ENCODE peak calls at places on chromosomes 5 and 9, in four cellular contexts. X is H1, W is small intestine, F is cardiac muscle cell. U is an unnamed sample.

GRCh38 chr9:74107692-74108091 is 389.4 kb upstream of the RORB start:
- DNase-seq in F (no peak), W (no peak), X (no peak), U (no peak)

GRCh38 chr9:11973011-11973410 is 720.2 kb upstream of the TYRP1 start:
- DNase-seq in W (no peak), X (no peak), F (no peak), U (no peak)

GRCh38 chr5:72516916-72517315 is 9.7 kb upstream of the ZNF366 start:
- DNase-seq in F (no peak), X (no peak), W (no peak), U (no peak)

GRCh38 chr9:135789838-135790291 is 87.9 kb downstream of the KCNT1 start:
- DNase-seq in F (no peak), X (no peak), W (no peak), U (no peak)

GRCh38 chr9:108676344-108676743 is 179.4 kb downstream of the ACTL7B start:
- DNase-seq in W (peak; percentile 3), F (no peak), X (no peak), U (no peak)

GRCh38 chr5:38935437-38935836 is 89.6 kb downstream of the OSMR start:
- DNase-seq in F (no peak), W (no peak), X (no peak), U (no peak)

GRCh38 chr9:136694865-136695247 is 7.6 kb upstream of the AGPAT2 start:
- DNase-seq in X (no peak), F (no peak), W (no peak), U (no peak)

GRCh38 chr9:94675008-94675841 is 35.9 kb upstream of the FBP1 start:
- DNase-seq in F (peak; percentile 44), W (no peak), X (no peak), U (no peak)

GRCh38 chr5:127428748-127429147 is 88.7 kb upstream of the PRRC1 start:
- DNase-seq in W (peak; percentile 79), X (no peak), F (peak; percentile 68), U (no peak)

GRCh38 chr5:157283434-157283833 is 17.5 kb downstream of the CYFIP2 start:
- DNase-seq in W (no peak), F (no peak), X (no peak), U (no peak)

GRCh38 chr5:39518516-39518915 is 93.7 kb upstream of the DAB2 start:
- DNase-seq in X (no peak), F (peak; percentile 91), W (no peak), U (no peak)

GRCh38 chr9:87515588-87516221 is 18.0 kb downstream of the DAPK1 start:
- DNase-seq in X (no peak), F (no peak), W (no peak), U (no peak)

GRCh38 chr5:149358818-149359217 is 972 bp downstream of the PCYOX1L start:
- DNase-seq in F (no peak), W (no peak), X (no peak), U (no peak)

GRCh38 chr5:138792181-138792808 is 39.1 kb downstream of the CTNNA1 start:
- DNase-seq in X (no peak), F (no peak), W (no peak), U (no peak)

GRCh38 chr9:92729735-92730155 is 34.9 kb downstream of the BICD2 start:
- DNase-seq in F (no peak), W (no peak), X (no peak), U (no peak)

GRCh38 chr5:40717281-40717680 is 37.6 kb downstream of the PTGER4 start:
- DNase-seq in F (peak; percentile 66), X (no peak), W (peak; percentile 66), U (no peak)

GRCh38 chr9:70868661-70869652 is 252.5 kb downstream of the TRPM3 start:
- DNase-seq in W (peak; percentile 58), X (no peak), F (peak; percentile 92), U (no peak)

GRCh38 chr5:81749562-81750307 is 1.2 kb downstream of the SSBP2 start:
- DNase-seq in W (peak; percentile 9), F (peak; percentile 29), X (peak; percentile 80), U (peak; percentile 84)

GRCh38 chr5:89303033-89303480 is 420.1 kb upstream of the MEF2C start:
- DNase-seq in W (no peak), F (no peak), X (no peak), U (no peak)

GRCh38 chr9:105475302-105475701 is 27.5 kb downstream of the FSD1L start:
- DNase-seq in W (peak; percentile 24), F (peak; percentile 48), X (no peak), U (no peak)

GRCh38 chr9:7216004-7216821 is 458.4 kb downstream of the KDM4C start:
- DNase-seq in X (no peak), F (peak; percentile 89), W (no peak), U (no peak)

DNA sequence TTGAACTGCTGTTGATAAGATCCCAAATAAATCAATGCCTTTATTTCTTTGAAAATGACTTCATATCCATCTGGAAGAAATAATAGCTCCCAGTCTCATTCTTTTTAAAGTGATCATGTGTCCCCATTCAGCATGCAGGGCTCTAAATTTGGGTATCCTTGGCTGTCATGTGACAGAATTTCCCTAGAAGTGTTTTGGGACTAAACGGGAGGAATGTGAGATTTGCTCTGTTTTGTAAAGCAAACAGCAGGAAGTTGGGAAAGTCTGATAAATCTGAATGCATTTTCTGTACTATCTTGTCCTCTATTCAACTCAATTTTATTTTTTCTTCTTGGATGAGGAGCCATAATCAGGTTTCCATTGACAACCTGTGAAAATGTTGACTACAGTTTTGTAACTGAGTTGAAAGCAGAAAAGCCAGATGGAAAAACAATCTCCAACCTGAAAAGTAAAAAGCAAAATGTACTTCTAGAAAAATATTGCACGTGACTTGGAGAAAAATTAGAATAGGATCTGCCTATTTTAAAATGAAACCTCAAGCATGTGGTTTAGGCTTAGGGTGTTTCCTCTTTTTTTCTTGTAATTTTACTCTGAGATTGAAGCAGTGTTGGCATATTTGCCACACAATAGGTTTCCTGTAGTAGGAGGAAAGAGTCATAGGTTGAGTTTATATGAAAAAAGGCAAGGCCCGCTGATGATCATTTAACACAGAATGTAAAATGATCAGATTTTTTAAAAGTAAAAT is 76.2 kb upstream of the IL6ST start:
- DNase-seq in W (no peak), X (no peak), F (no peak), U (no peak)
- H3K4me3 ChIP-seq in W (no peak overlapping the region), X (no peak overlapping the region), F (no peak overlapping the region), U (no peak overlapping the region)

DNA sequence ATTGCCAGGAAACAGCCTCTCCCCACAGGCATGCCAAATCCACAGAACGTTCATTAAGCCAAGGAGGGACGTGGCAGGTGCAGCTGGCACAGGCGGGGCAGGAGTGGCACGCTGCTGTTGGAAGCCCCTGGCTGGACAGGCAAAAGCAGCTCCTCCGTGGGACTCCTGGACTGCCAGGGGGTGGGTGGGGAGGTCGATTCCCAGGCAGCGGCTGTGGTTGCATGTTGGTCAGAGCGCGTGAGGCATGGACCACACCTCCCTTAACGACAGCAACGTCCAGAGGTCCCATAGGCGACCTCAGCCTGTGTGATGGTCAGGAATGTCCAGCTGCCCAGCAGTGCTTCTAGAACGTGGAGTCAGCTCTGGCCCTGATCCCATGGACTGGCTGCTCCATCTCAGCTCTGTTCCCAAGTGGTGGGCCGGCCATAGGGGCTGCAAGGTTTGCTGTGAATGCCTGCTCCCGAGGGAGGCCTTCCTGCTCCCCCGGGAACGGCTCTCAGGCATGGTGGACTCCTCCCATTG is 6.9 kb downstream of the SLC6A19 start:
- DNase-seq in W (no peak), F (no peak), X (no peak), U (peak; percentile 7)
- H3K27me3 ChIP-seq in W (no peaks in the 10 kb centered on the region), F (no peaks in the 10 kb centered on the region), X (no peaks in the 10 kb centered on the region), U (no peaks in the 10 kb centered on the region)

DNA sequence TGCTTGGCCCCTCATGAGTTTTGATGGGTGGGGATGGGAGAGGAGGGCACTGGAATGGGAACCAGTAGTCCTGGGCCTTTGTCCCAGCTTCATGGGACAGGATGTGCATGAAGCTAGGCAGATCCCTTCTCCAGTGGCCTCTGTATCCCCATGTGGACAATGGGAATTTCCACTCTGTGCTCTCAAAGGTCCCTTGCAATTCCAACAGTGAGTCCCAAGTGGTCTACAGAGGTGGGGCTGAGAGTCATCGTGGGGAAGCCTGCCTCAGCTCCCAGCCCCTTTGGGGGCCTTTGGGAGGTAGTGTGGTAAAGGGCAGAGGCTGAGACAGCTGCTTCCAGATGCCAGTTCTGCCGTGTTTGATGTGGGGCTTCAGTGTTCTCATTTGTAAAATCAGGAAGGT is 1.9 kb upstream of the PHYHD1 start:
- DNase-seq in W (no peak), X (no peak), F (no peak), U (no peak)
- H3K4me1 ChIP-seq in W (no peaks in the 10 kb centered on the region), X (peaks cover 7% of the 10 kb centered on the region), F (no peaks in the 10 kb centered on the region), U (peaks cover 9% of the 10 kb centered on the region)

DNA sequence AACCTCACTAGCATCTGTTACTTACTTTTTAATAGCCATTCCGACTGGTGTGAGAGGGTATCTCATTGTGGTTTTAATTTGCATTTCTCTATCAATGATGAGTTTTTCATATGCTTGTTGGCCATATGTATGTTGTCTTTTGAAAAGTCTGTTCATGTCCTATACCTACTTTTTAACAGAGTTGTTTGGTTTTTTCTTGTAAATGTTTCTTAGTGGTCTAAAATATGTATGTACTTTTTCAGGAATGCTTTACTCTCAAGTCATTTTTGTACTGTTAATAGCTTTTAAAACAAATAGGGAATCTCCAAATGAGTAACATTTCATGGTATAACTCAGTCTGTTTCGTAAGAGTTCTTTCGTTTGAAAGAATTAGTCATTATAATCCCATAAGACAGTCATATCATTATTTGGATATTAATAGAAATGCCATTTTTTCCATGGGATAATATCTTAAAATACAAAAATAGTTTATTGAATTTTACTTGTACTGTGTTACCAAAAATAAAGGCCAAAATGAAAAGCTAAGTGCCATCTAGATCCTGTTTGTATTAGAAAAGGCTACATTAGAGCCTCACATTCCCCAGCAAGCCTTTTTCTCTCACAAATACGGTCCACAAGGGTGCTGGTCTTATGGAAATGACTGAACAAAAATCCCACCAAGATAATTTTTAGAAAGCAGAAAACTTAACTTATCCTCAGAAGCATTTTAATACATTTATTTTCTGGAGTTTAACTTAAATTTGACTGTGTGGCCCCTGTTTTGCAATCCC is 247.7 kb downstream of the PJA2 start:
- DNase-seq in W (no peak), F (peak; percentile 29), X (no peak), U (no peak)
- H3K4me3 ChIP-seq in W (no peak overlapping the region), F (no peak overlapping the region), X (no peak overlapping the region), U (no peak overlapping the region)

GRCh38 chr5:135582099-135582781 is 3.4 kb upstream of the CXCL14 start:
- DNase-seq in W (no peak), F (no peak), X (no peak), U (no peak)
- H3K27me3 ChIP-seq in W (no peaks in the 10 kb centered on the region), F (peaks cover 49% of the 10 kb centered on the region), X (peaks cover 31% of the 10 kb centered on the region), U (no peaks in the 10 kb centered on the region)

DNA sequence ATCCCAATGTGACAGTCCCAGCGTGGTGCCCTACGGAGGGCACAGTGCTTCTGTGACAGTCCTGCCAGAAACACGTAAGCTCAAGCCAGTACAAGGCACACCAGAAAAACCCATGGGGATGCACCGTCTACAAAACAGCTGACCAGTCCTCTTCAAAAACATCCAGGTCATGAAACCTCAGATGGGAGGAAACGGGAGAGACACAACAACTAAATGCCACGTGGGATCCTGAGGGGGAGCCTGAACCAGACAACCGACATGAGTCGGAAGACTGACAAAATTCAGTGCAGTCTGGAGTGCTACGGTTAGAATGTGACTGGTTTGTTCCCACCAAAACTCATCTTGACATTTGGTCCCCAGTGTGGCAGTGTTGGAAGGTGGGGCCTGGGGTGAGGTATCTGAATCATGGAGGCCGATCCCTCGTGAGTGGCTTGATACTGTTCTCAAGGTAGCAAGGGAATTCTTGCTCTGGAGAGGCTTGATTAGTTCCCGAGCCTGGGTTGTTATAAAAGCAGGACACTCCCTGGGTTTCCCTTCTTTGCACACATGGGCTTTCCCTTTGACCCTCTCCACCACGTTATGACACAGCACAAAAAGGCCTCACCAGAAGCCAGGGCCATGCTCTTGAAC is 55.4 kb downstream of the ADAMTS2 start:
- DNase-seq in X (no peak), W (no peak), F (no peak), U (peak; percentile 3)
- H3K4me1 ChIP-seq in X (no peaks in the 10 kb centered on the region), W (no peaks in the 10 kb centered on the region), F (peaks cover 19% of the 10 kb centered on the region), U (peaks cover 2% of the 10 kb centered on the region)

U was measured in right cardiac atrium.